ENCODE peak calls at places on chromosomes 11 and 22, in four cellular contexts. V, W, Q and E are unnamed samples.

GRCh38 chr11:72222106-72222891 is 2.3 kb upstream of the INPPL1 start:
- DNase-seq in W (no peak), V (no peak), Q (no peak), E (no peak)

GRCh38 chr11:85182437-85183109 is 444.6 kb downstream of the DLG2 start:
- DNase-seq in V (no peak), Q (peak), W (no peak), E (no peak)

GRCh38 chr11:125338435-125338834 is 157.6 kb downstream of the FEZ1 start:
- DNase-seq in W (no peak), Q (no peak), V (no peak), E (no peak)

GRCh38 chr11:3745161-3745560 is 52.2 kb downstream of the NUP98 start:
- DNase-seq in Q (no peak), V (no peak), W (no peak), E (no peak)

GRCh38 chr11:92536895-92537294 is 312.3 kb downstream of the FAT3 start:
- DNase-seq in V (no peak), W (no peak), Q (no peak), E (no peak)

GRCh38 chr22:45612451-45612901 is 59.2 kb upstream of the ATXN10 start:
- DNase-seq in Q (no peak), W (peak), V (peak), E (peak)

GRCh38 chr11:122556605-122557004 is 98.9 kb upstream of the UBASH3B start:
- DNase-seq in V (no peak), W (no peak), Q (no peak), E (no peak)

GRCh38 chr22:34812631-34813030 is 253.3 kb upstream of the ISX start:
- DNase-seq in Q (no peak), V (no peak), W (no peak), E (no peak)

GRCh38 chr11:72007089-72007476 is 8.4 kb downstream of the IL18BP start:
- DNase-seq in W (no peak), Q (no peak), V (no peak), E (no peak)

GRCh38 chr11:101470414-101470813 is 113.4 kb downstream of the TRPC6 start:
- DNase-seq in V (no peak), W (no peak), Q (no peak), E (no peak)

GRCh38 chr22:22064580-22064979 is 82.0 kb upstream of the TOP3B start:
- DNase-seq in Q (no peak), W (no peak), V (no peak), E (no peak)

GRCh38 chr11:20011294-20011951 is 148.9 kb downstream of the DBX1 start:
- DNase-seq in V (no peak), W (no peak), Q (no peak), E (no peak)

GRCh38 chr11:1304376-1304775 is 5.1 kb downstream of the TOLLIP start:
- DNase-seq in Q (no peak), V (no peak), W (no peak), E (no peak)

GRCh38 chr11:57116654-57117053 is 65.1 kb upstream of the LRRC55 start:
- DNase-seq in V (peak), Q (peak), W (peak), E (no peak)

GRCh38 chr11:111735262-111736116 is 30.7 kb downstream of the PPP2R1B start:
- DNase-seq in Q (no peak), V (peak), W (peak), E (peak)

GRCh38 chr11:75558939-75559843 is 2.9 kb upstream of the SERPINH1 start:
- DNase-seq in Q (no peak), W (peak), V (no peak), E (no peak)

GRCh38 chr11:112100457-112100856 is 13.8 kb downstream of the SDHD start:
- DNase-seq in W (peak), V (peak), Q (no peak), E (no peak)

GRCh38 chr11:86062719-86063118 is 6.2 kb downstream of the PICALM start:
- DNase-seq in Q (peak), V (no peak), W (no peak), E (no peak)

GRCh38 chr11:9302448-9302847 is 11.9 kb downstream of the TMEM41B start:
- DNase-seq in V (no peak), W (no peak), Q (no peak), E (no peak)

GRCh38 chr11:79173615-79174014 is 267.2 kb downstream of the TENM4 start:
- DNase-seq in Q (no peak), V (no peak), W (peak), E (no peak)

GRCh38 chr11:86918943-86919342 is 36.3 kb downstream of the FZD4 start:
- DNase-seq in W (no peak), Q (no peak), V (no peak), E (no peak)

GRCh38 chr22:19097518-19097917 is 24.7 kb downstream of the DGCR2 start:
- DNase-seq in Q (no peak), V (no peak), W (no peak), E (no peak)

GRCh38 chr11:84430661-84431060 is 1144.5 kb upstream of the CCDC90B start:
- DNase-seq in Q (no peak), W (no peak), V (no peak), E (no peak)

GRCh38 chr11:72685560-72686480 is 11.6 kb upstream of the PDE2A start:
- DNase-seq in W (peak), Q (no peak), V (no peak), E (no peak)

GRCh38 chr22:31244044-31244942 is 32.2 kb downstream of the LIMK2 start:
- DNase-seq in V (peak), W (peak), Q (no peak), E (no peak)

DNA sequence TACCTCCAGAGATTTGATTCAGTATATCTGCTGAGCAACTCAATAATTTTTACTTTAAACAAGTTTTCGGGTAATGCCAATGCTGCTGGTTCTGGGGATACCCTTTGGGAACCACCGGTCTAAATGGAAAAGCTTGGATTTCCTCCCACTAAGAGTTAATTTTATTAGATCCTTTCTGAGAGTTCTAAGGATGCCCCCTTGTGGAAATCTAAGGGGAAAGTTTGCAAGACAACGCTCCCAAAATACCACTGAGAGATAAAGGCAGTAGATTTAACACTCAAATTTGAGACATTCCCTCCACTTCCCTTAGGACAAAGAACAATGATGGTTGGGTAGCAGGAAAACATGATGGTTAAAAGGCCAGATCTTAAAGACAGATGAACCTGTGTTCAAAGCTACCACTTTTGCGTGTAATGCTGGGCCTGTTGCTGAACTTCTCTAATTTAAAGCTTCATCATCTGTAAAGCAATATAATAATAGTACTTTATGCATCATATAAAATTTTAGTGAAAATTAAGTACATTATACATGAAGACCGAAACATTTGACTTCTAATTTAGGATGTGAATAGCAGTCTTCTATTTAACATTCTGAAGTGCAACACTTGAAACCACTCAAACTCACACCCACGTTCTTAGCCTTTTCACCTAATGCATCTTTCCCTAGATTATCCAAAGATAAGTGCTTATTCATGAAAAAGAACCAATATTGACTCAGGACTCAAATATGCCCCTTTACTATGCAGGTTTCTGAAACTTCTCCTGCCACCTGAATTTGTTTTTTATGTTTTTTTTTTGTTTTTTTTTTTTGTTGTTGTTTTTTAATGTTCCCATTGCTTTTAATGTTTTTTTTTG is 110.1 kb upstream of the LUZP2 start:
- DNase-seq in Q (peak), W (no peak), V (peak), E (no peak)
- TF ChIP-seq CTCF in Q (no peak), W (peak), V (peak), E (no peak)

GRCh38 chr22:23102776-23103175 is 32.5 kb downstream of the GNAZ start:
- DNase-seq in Q (no peak), V (no peak), W (no peak), E (no peak)
- TF ChIP-seq CTCF in Q (no peak), V (no peak), W (no peak), E (no peak)

GRCh38 chr11:120224386-120224785 is 13.6 kb downstream of the OAF start:
- DNase-seq in V (no peak), Q (no peak), W (no peak), E (no peak)
- TF ChIP-seq CTCF in V (no peak), Q (no peak), W (no peak), E (no peak)

GRCh38 chr22:50703726-50704509 is 31.3 kb downstream of the SHANK3 start:
- DNase-seq in Q (no peak), V (no peak), W (no peak), E (no peak)

GRCh38 chr22:50706481-50707125 is 31.4 kb upstream of the ACR start:
- DNase-seq in W (no peak), Q (no peak), V (no peak), E (no peak)

GRCh38 chr22:50704510-50705218 is 32.0 kb downstream of the SHANK3 start:
- DNase-seq in Q (no peak), V (no peak), W (no peak), E (no peak)

GRCh38 chr22:50705219-50705691 is 32.6 kb downstream of the SHANK3 start:
- DNase-seq in Q (no peak), V (peak), W (no peak), E (no peak)

GRCh38 chr22:50705851-50706351 is 32.1 kb upstream of the ACR start:
- DNase-seq in W (no peak), Q (no peak), V (no peak), E (no peak)
- TF ChIP-seq CTCF in W (no peak), Q (no peak), V (no peak), E (no peak)

GRCh38 chr11:15035283-15035682 is 38.1 kb upstream of the CALCB start:
- DNase-seq in Q (no peak), W (no peak), V (no peak), E (no peak)

GRCh38 chr11:15034687-15035267 is 38.6 kb upstream of the CALCB start:
- DNase-seq in W (no peak), Q (no peak), V (no peak), E (no peak)

DNA sequence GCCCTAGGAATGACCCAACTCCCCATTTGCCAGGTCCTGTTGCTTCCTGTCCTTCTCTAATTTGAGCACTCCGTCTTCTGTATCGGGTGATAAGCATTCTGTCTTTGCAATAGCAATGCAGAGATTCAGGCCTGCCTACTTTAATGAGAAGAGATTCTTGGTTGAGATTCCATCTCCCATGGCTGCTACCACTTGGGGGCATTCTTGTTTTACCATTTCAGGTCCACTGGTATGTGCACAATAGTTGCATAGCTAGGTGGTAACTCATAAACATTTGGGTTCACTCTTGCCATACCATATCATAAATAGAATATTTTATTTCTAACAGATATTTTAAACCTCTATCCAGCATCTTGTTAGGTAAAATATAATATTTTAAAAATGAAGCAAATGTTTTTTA is 34.4 kb upstream of the CALCB start:
- DNase-seq in W (peak), V (no peak), Q (no peak), E (no peak)
- TF ChIP-seq CTCF in W (no peak), V (no peak), Q (no peak), E (no peak)

DNA sequence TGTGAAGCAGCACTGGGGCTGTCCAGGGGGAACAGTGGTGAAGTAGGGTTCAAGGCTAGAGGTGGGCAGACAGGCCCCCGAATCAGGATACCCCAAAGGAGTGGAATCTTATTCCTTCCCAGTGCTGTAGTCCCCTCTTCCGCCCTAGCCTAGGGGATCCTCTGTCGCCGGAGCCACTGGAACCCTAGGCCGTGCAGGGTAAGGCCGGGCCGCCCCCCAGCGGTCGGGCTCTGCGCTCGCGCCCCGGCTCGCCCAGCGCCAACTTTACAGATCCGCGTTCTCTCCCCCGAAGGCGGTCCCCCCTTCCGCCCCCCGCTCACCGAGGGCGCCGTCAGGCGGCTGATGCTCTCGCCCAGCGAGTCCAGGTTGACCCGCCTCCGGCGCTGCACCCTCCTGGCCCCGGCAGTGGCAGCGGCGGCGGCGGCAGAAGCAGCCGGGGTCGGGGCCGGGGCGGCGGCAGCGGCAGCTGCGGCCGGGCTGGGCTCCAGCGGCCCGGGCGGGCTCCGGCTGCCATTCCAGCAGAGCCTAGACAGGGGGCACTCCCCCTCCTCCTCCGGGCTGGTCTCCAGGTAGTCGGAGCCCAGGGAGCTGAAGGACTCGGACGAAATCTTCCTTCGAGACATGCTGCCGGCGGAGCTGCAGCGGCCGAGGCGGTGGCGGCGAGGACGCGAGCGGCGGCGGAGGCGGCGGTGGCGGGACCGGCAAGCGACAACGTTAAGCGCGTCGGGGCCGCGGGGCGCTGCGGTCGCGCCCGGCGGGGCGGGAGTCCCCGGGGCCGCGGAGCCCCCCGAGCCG is 646 bp downstream of the GUCY1A2 start:
- DNase-seq in V (no peak), Q (peak), W (no peak), E (peak)
- TF ChIP-seq CTCF in V (peak), Q (peak), W (peak), E (peak)

GRCh38 chr11:59283311-59283710 is 70.6 kb upstream of the MPEG1 start:
- DNase-seq in W (no peak), Q (no peak), V (no peak), E (no peak)

GRCh38 chr11:59281177-59281576 is 68.5 kb upstream of the MPEG1 start:
- DNase-seq in W (no peak), V (no peak), Q (no peak), E (no peak)

GRCh38 chr11:59283825-59284772 is 71.4 kb upstream of the MPEG1 start:
- DNase-seq in W (peak), V (peak), Q (peak), E (peak)

GRCh38 chr11:59285716-59286260 is 72.9 kb upstream of the OR5AN1 start:
- DNase-seq in V (no peak), W (no peak), Q (no peak), E (no peak)

GRCh38 chr11:59284773-59285129 is 72.0 kb upstream of the MPEG1 start:
- DNase-seq in Q (no peak), W (no peak), V (no peak), E (no peak)
- TF ChIP-seq CTCF in Q (no peak), W (no peak), V (no peak), E (no peak)

GRCh38 chr22:33025675-33026074 is 32.5 kb downstream of the SYN3 start:
- DNase-seq in V (no peak), Q (no peak), W (no peak), E (no peak)
- TF ChIP-seq CTCF in V (no peak), Q (no peak), W (no peak), E (no peak)

GRCh38 chr11:119047205-119047604 is 9.8 kb downstream of the HYOU1 start:
- DNase-seq in V (no peak), Q (no peak), W (no peak), E (no peak)
- TF ChIP-seq CTCF in V (no peak), Q (no peak), W (no peak), E (no peak)

DNA sequence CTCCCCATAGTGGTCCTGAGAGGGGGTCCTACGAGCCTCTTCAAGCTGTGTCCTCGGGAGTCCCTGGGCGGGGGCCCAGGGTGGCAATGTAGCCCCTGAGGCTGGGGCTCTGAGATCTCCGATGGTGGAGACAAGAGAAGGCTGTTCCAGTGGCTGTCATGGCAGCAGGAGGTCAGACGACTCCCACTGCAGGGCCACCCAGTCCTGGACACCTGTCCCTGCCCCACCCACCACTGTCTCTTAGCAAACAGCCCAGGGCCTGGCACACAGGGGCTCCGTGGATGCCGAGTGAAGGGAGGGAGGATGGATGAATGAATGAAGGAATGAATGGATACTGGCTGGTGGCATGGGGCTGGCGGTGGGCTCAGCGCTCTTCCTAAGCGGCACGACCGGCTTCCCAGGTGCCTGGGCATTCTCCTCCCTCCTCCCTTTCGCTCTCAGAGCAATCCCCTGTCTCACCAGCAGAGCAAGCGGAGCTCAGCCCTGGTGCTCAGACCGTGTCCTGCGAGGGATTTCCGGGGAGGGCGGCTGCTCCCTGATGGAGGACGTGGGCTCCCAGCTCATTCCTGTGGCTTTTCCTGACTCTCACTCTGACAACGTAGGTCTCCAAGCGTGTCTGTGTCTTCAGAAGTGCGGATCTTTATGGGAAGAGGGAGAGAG is 1272.7 kb downstream of the BRD1 start:
- DNase-seq in W (no peak), V (no peak), Q (no peak), E (no peak)
- TF ChIP-seq CTCF in W (no peak), V (no peak), Q (no peak), E (no peak)